ENCODE peak calls at places on chromosomes 12 and 14, in five cellular contexts. One of them, this sample, is unnamed.

GRCh38 chr12:101823891-101824290 is 6.9 kb downstream of the GNPTAB start:
- DNase-seq in naive thymus-derived CD4-positive, alpha-beta T cell: peak; percentile 76
- DNase-seq in psoas muscle: peak; percentile 60
- DNase-seq in CD8-positive, alpha-beta T cell: peak; percentile 68
- DNase-seq in ovary: no peak
- DNase-seq in this sample: peak; percentile 85

GRCh38 chr14:95507701-95508103 is 8.7 kb downstream of the SYNE3 start:
- DNase-seq in naive thymus-derived CD4-positive, alpha-beta T cell: no peak
- DNase-seq in CD8-positive, alpha-beta T cell: no peak
- DNase-seq in ovary: no peak
- DNase-seq in psoas muscle: no peak
- DNase-seq in this sample: no peak

GRCh38 chr12:45235087-45236025 is 19.5 kb downstream of the ANO6 start:
- DNase-seq in CD8-positive, alpha-beta T cell: no peak
- DNase-seq in naive thymus-derived CD4-positive, alpha-beta T cell: no peak
- DNase-seq in ovary: no peak
- DNase-seq in psoas muscle: peak; percentile 68
- DNase-seq in this sample: no peak

GRCh38 chr12:132729541-132730320 is 19.1 kb downstream of the PGAM5 start:
- DNase-seq in CD8-positive, alpha-beta T cell: no peak
- DNase-seq in naive thymus-derived CD4-positive, alpha-beta T cell: no peak
- DNase-seq in psoas muscle: no peak
- DNase-seq in ovary: no peak
- DNase-seq in this sample: no peak

GRCh38 chr14:105387530-105387922 is 10.8 kb upstream of the TEX22 start:
- DNase-seq in naive thymus-derived CD4-positive, alpha-beta T cell: no peak
- DNase-seq in CD8-positive, alpha-beta T cell: no peak
- DNase-seq in ovary: no peak
- DNase-seq in psoas muscle: peak; percentile 40
- DNase-seq in this sample: no peak

GRCh38 chr12:131351319-131352028 is 359.4 kb upstream of the SFSWAP start:
- DNase-seq in ovary: no peak
- DNase-seq in psoas muscle: no peak
- DNase-seq in CD8-positive, alpha-beta T cell: no peak
- DNase-seq in naive thymus-derived CD4-positive, alpha-beta T cell: no peak
- DNase-seq in this sample: no peak

GRCh38 chr12:132508248-132508740 is 18.3 kb downstream of the FBRSL1 start:
- DNase-seq in psoas muscle: no peak
- DNase-seq in ovary: no peak
- DNase-seq in naive thymus-derived CD4-positive, alpha-beta T cell: no peak
- DNase-seq in CD8-positive, alpha-beta T cell: no peak
- DNase-seq in this sample: no peak

GRCh38 chr12:130872179-130873096 is 572 bp downstream of the RAN start:
- DNase-seq in naive thymus-derived CD4-positive, alpha-beta T cell: no peak
- DNase-seq in CD8-positive, alpha-beta T cell: peak; percentile 42
- DNase-seq in psoas muscle: peak; percentile 67
- DNase-seq in ovary: no peak
- DNase-seq in this sample: peak; percentile 44

GRCh38 chr12:1618489-1618888 is 10.5 kb upstream of the WNT5B start:
- DNase-seq in psoas muscle: no peak
- DNase-seq in ovary: no peak
- DNase-seq in CD8-positive, alpha-beta T cell: no peak
- DNase-seq in naive thymus-derived CD4-positive, alpha-beta T cell: no peak
- DNase-seq in this sample: no peak

GRCh38 chr14:58662028-58662427 is 24.3 kb downstream of the DACT1 start:
- DNase-seq in ovary: no peak
- DNase-seq in CD8-positive, alpha-beta T cell: no peak
- DNase-seq in psoas muscle: no peak
- DNase-seq in naive thymus-derived CD4-positive, alpha-beta T cell: peak; percentile 17
- DNase-seq in this sample: no peak
- H3K27ac ChIP-seq in ovary: no peak overlapping the region
- H3K27ac ChIP-seq in CD8-positive, alpha-beta T cell: no peak overlapping the region
- H3K27ac ChIP-seq in psoas muscle: no peak overlapping the region
- H3K27ac ChIP-seq in naive thymus-derived CD4-positive, alpha-beta T cell: peak overlapping the region; percentile 41
- H3K27ac ChIP-seq in this sample: no peak overlapping the region

GRCh38 chr14:97408503-97408902 is 611.3 kb downstream of the VRK1 start:
- DNase-seq in CD8-positive, alpha-beta T cell: no peak
- DNase-seq in psoas muscle: no peak
- DNase-seq in naive thymus-derived CD4-positive, alpha-beta T cell: no peak
- DNase-seq in ovary: no peak
- DNase-seq in this sample: no peak
- H3K27me3 ChIP-seq in CD8-positive, alpha-beta T cell: peaks cover 4% of the 10 kb centered on the region
- H3K27me3 ChIP-seq in psoas muscle: peaks cover 8% of the 10 kb centered on the region
- H3K27me3 ChIP-seq in naive thymus-derived CD4-positive, alpha-beta T cell: peaks cover 6% of the 10 kb centered on the region
- H3K27me3 ChIP-seq in ovary: no peaks in the 10 kb centered on the region
- H3K27me3 ChIP-seq in this sample: no peaks in the 10 kb centered on the region

GRCh38 chr12:7206691-7207090 is 17.2 kb downstream of the PEX5 start:
- DNase-seq in naive thymus-derived CD4-positive, alpha-beta T cell: no peak
- DNase-seq in psoas muscle: no peak
- DNase-seq in ovary: no peak
- DNase-seq in CD8-positive, alpha-beta T cell: no peak
- DNase-seq in this sample: no peak
- H3K36me3 ChIP-seq in naive thymus-derived CD4-positive, alpha-beta T cell: peaks cover 12% of the 10 kb centered on the region
- H3K36me3 ChIP-seq in psoas muscle: peaks cover 100% of the 10 kb centered on the region
- H3K36me3 ChIP-seq in ovary: peaks cover 7% of the 10 kb centered on the region
- H3K36me3 ChIP-seq in CD8-positive, alpha-beta T cell: peaks cover 49% of the 10 kb centered on the region
- H3K36me3 ChIP-seq in this sample: peaks cover 35% of the 10 kb centered on the region

GRCh38 chr14:20801726-20802125 is 918 bp downstream of the RNASE1 start:
- DNase-seq in psoas muscle: no peak
- DNase-seq in ovary: peak; percentile 42
- DNase-seq in naive thymus-derived CD4-positive, alpha-beta T cell: no peak
- DNase-seq in CD8-positive, alpha-beta T cell: no peak
- DNase-seq in this sample: no peak

GRCh38 chr14:20799955-20800544 is 2.6 kb downstream of the RNASE1 start:
- DNase-seq in naive thymus-derived CD4-positive, alpha-beta T cell: no peak
- DNase-seq in CD8-positive, alpha-beta T cell: no peak
- DNase-seq in ovary: no peak
- DNase-seq in psoas muscle: no peak
- DNase-seq in this sample: no peak

GRCh38 chr14:20798932-20799331 is 3.7 kb downstream of the RNASE1 start:
- DNase-seq in psoas muscle: no peak
- DNase-seq in CD8-positive, alpha-beta T cell: no peak
- DNase-seq in naive thymus-derived CD4-positive, alpha-beta T cell: no peak
- DNase-seq in ovary: no peak
- DNase-seq in this sample: no peak

GRCh38 chr14:20798318-20798717 is 4.3 kb downstream of the RNASE1 start:
- DNase-seq in naive thymus-derived CD4-positive, alpha-beta T cell: no peak
- DNase-seq in CD8-positive, alpha-beta T cell: no peak
- DNase-seq in ovary: no peak
- DNase-seq in psoas muscle: no peak
- DNase-seq in this sample: no peak

DNA sequence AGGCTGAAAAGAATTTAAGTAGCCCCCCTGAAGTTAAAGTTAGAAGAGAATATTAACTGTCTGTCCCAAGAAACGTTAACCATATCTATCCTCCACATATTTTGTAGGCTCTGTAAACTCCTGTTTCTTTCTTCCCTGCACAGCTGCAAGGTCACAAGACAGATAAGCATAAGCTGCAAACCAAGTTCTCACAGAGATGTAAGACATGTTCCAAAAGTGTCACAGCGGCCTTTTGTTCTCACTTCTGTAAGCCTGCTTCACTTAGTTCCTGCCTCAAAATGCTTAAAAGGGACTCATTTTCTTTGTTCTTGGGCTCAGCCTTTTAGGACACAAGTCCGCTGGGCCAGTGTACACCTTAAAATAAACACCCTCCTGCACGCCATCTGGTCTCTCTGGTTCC is 3.2 kb downstream of the RNASE1 start:
- DNase-seq in ovary: no peak
- DNase-seq in CD8-positive, alpha-beta T cell: no peak
- DNase-seq in psoas muscle: no peak
- DNase-seq in naive thymus-derived CD4-positive, alpha-beta T cell: no peak
- DNase-seq in this sample: no peak
- H3K27ac ChIP-seq in ovary: peak overlapping the region; percentile 61
- H3K27ac ChIP-seq in CD8-positive, alpha-beta T cell: no peak overlapping the region
- H3K27ac ChIP-seq in psoas muscle: peak overlapping the region; percentile 50
- H3K27ac ChIP-seq in naive thymus-derived CD4-positive, alpha-beta T cell: no peak overlapping the region
- H3K27ac ChIP-seq in this sample: peak overlapping the region; percentile 73

GRCh38 chr12:52089491-52089890 is 10.0 kb downstream of the SMIM41 start:
- DNase-seq in ovary: no peak
- DNase-seq in naive thymus-derived CD4-positive, alpha-beta T cell: no peak
- DNase-seq in CD8-positive, alpha-beta T cell: no peak
- DNase-seq in psoas muscle: no peak
- DNase-seq in this sample: no peak
- H3K27me3 ChIP-seq in ovary: no peaks in the 10 kb centered on the region
- H3K27me3 ChIP-seq in naive thymus-derived CD4-positive, alpha-beta T cell: no peaks in the 10 kb centered on the region
- H3K27me3 ChIP-seq in CD8-positive, alpha-beta T cell: peaks cover 5% of the 10 kb centered on the region
- H3K27me3 ChIP-seq in psoas muscle: no peaks in the 10 kb centered on the region
- H3K27me3 ChIP-seq in this sample: no peaks in the 10 kb centered on the region

DNA sequence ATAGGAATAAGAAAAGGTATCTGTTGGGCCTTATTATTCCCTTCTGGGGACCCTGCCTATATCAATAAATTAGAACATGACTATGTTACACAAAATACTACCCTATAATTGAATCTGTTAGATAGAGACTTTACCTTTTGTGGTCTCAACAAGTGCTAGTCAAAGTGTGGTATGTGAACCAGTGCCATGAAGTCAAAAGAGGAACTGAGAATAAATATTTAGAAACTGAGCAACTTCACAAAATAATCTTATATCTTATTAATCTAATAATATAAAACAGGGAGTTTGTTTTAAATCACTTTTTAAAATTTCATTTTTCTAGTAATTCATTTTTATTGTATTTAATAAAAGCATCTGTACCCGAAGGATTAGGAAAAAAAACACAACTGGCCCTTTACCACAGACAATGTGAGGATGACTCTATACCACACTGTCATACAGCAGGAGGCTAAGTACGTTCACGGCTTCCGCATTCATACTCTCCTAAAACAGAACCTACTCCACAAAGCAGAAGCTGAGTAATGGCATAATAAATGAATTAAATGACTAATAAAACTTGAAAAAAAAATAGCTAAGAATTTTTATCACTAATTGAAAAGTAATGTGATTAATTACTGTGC is 42.1 kb downstream of the SEC23A start:
- DNase-seq in psoas muscle: no peak
- DNase-seq in naive thymus-derived CD4-positive, alpha-beta T cell: no peak
- DNase-seq in ovary: no peak
- DNase-seq in CD8-positive, alpha-beta T cell: no peak
- DNase-seq in this sample: no peak
- H3K36me3 ChIP-seq in psoas muscle: peaks cover 92% of the 10 kb centered on the region
- H3K36me3 ChIP-seq in naive thymus-derived CD4-positive, alpha-beta T cell: peaks cover 8% of the 10 kb centered on the region
- H3K36me3 ChIP-seq in ovary: no peaks in the 10 kb centered on the region
- H3K36me3 ChIP-seq in CD8-positive, alpha-beta T cell: peaks cover 33% of the 10 kb centered on the region
- H3K36me3 ChIP-seq in this sample: peaks cover 30% of the 10 kb centered on the region

GRCh38 chr12:110330124-110330523 is 49.1 kb downstream of the ATP2A2 start:
- DNase-seq in ovary: no peak
- DNase-seq in psoas muscle: no peak
- DNase-seq in CD8-positive, alpha-beta T cell: no peak
- DNase-seq in naive thymus-derived CD4-positive, alpha-beta T cell: no peak
- DNase-seq in this sample: no peak
- H3K27ac ChIP-seq in ovary: no peak overlapping the region
- H3K27ac ChIP-seq in psoas muscle: peak overlapping the region; percentile 25
- H3K27ac ChIP-seq in CD8-positive, alpha-beta T cell: no peak overlapping the region
- H3K27ac ChIP-seq in naive thymus-derived CD4-positive, alpha-beta T cell: no peak overlapping the region
- H3K27ac ChIP-seq in this sample: no peak overlapping the region